ENCODE peak calls at places on chromosomes 4 and X, in five cellular contexts. W, M, J, D and F are unnamed samples.

GRCh38 chr4:137660211-137660610 is 127.9 kb upstream of the PCDH18 start:
- DNase-seq in J (no peak), M (no peak), W (no peak), D (no peak), F (no peak)

GRCh38 chr4:91113130-91113706 is 986.0 kb downstream of the CCSER1 start:
- DNase-seq in D (no peak), J (no peak), M (no peak), W (peak), F (no peak)

GRCh38 chr4:138724530-138724929 is 291.1 kb upstream of the NOCT start:
- DNase-seq in M (no peak), D (no peak), W (no peak), J (no peak), F (no peak)

GRCh38 chr4:3832536-3833220 is 66.5 kb downstream of the ADRA2C start:
- DNase-seq in W (no peak), J (no peak), M (no peak), D (no peak), F (no peak)

GRCh38 chr4:21470531-21470930 is 478.0 kb downstream of the KCNIP4 start:
- DNase-seq in J (no peak), M (no peak), D (no peak), W (peak), F (no peak)

GRCh38 chr4:14254252-14254651 is 626.7 kb upstream of the BOD1L1 start:
- DNase-seq in J (no peak), W (peak), D (no peak), M (peak), F (peak)

GRCh38 chr4:148060264-148061138 is 328.6 kb downstream of the ARHGAP10 start:
- DNase-seq in W (peak), D (peak), M (no peak), J (no peak), F (no peak)

GRCh38 chr4:111641813-111642579 is 503.3 kb upstream of the FAM241A start:
- DNase-seq in M (peak), J (no peak), D (no peak), W (peak), F (peak)

GRCh38 chrX:10507876-10508275 is 112.5 kb downstream of the MID1 start:
- DNase-seq in W (peak), M (no peak), J (no peak), D (no peak), F (no peak)

GRCh38 chr4:7802093-7802726 is 137.5 kb downstream of the AFAP1 start:
- DNase-seq in M (peak), J (no peak), W (peak), D (peak), F (peak)

GRCh38 chr4:47705326-47705981 is 132.4 kb downstream of the CORIN start:
- DNase-seq in D (no peak), J (no peak), M (no peak), W (no peak), F (no peak)

GRCh38 chr4:86831262-86832090 is 17.7 kb downstream of the SLC10A6 start:
- DNase-seq in J (no peak), W (peak), M (no peak), D (no peak), F (no peak)

GRCh38 chrX:11546917-11547316 is 118.8 kb downstream of the ARHGAP6 start:
- DNase-seq in D (no peak), M (no peak), W (no peak), J (no peak), F (no peak)

GRCh38 chrX:11540532-11541377 is 125.0 kb downstream of the ARHGAP6 start:
- DNase-seq in D (no peak), W (no peak), M (no peak), J (no peak), F (no peak)

GRCh38 chrX:11541510-11541909 is 124.2 kb downstream of the ARHGAP6 start:
- DNase-seq in J (no peak), D (no peak), M (no peak), W (no peak), F (no peak)

DNA sequence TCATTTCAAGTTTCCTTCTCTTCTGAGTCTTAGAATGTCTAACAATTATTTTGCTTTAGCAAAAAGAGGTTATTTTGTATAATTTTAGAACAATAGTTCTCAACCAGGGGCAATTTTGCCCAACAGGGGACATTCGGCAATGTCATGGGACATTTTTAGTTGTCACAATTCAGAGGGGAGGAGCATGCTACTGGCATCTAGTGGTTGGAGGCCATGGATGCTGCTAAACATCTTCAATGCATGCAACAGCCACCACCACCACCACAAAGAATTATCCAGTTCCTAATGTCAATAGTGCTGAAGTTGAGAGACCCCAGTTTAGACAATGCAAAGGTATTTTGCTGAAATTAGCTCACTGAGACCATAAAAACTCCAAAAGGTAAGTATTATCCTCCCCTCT is 122.5 kb downstream of the ARHGAP6 start:
- DNase-seq in W (no peak), J (no peak), M (no peak), D (no peak), F (no peak)
- TF ChIP-seq CTCF in W (no peak), J (no peak), M (no peak), D (no peak), F (no peak)

DNA sequence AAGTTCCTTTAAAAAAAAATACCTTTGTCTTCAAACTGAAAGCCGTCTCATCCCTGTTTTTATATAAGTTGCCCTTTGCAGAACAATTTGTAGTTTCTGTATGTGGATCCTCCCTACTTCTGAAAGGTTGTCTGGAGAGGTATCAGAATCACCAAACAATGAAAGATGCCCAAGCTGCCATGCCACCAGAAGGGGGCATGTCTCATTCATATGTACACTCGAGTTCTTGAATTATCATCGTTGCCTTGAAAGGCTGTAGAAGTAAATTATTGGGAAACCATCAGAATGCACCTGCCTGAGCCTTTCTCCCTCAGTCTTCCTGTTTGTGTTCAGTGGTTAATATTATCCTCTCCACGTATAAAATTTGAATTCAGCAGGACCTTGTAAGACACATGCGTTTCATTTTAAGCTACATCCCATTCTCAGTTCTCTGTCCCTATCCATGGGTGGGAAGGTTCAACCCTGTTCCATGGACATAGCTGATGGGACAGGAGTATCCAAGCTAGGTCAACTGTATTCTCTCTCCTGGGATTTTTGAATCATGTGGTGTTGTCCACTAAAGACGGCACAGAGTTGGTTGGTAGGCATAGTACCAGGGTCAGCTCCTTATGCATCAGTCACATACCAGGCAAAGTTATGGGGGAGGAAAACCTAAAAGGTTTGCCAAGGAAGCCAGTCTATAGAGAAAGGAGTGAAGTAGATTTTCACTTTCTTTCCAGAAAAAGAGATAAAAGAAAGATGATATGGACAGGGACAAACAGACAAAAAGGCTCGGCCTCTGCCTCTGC is 24.0 kb downstream of the GALNT7 start:
- DNase-seq in J (no peak), D (no peak), W (no peak), M (no peak), F (no peak)
- TF ChIP-seq CTCF in J (no peak), D (peak), W (no peak), M (no peak), F (no peak)

DNA sequence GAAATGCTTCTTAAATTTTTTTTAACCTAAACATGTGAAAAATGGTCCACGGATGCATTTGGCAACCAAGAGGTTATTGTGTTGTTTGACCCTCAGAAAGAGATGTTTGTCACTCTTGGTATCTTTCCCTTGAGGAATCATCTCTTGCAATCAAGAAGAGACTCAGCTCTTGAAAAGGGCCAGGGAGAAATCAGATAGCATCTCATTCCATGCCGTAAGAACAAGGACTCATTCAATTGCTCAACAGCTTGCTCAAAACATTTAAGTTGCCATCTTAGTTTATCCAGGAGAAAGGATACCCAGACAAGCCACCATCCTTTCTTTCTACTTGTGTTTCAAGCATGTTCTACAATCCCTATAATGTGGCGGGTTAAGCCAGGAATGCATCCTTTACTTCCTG is 209.5 kb upstream of the LNX1 start:
- DNase-seq in D (no peak), J (no peak), W (no peak), M (no peak), F (no peak)
- TF ChIP-seq CTCF in D (no peak), J (no peak), W (no peak), M (no peak), F (no peak)

GRCh38 chrX:153938226-153938786 is 3.5 kb upstream of the NAA10 start:
- DNase-seq in J (no peak), D (no peak), M (no peak), W (no peak), F (no peak)
- TF ChIP-seq CTCF in J (no peak), D (no peak), M (no peak), W (no peak), F (no peak)